ENCODE peak calls at places on chromosome 2, in five cellular contexts. S is AG04450, C is foreskin fibroblast, Q is neural progenitor cell, A is astrocyte of the spinal cord. B is an unnamed sample.
A peak's percentile ranks its signal among the peaks of the same experiment; 100 is the strongest.

GRCh38 chr2:162261032-162261945 is 18.0 kb upstream of the FAP start:
- DNase-seq in S (no peak), C (peak; percentile 76), Q (no peak), A (peak; percentile 49), B (no peak)

GRCh38 chr2:19575618-19576017 is 217.2 kb upstream of the OSR1 start:
- DNase-seq in S (no peak), C (peak; percentile 77), Q (no peak), A (peak; percentile 58), B (no peak)

GRCh38 chr2:96815326-96816126 is 542 bp upstream of the CNNM3 start:
- DNase-seq in S (no peak), C (peak; percentile 80), Q (peak; percentile 46), A (peak; percentile 61), B (no peak)

GRCh38 chr2:58484201-58484600 is 243.1 kb upstream of the FANCL start:
- DNase-seq in S (no peak), C (no peak), Q (no peak), A (peak; percentile 84), B (no peak)

GRCh38 chr2:62265116-62265515 is 69.2 kb downstream of the B3GNT2 start:
- DNase-seq in S (no peak), C (no peak), Q (no peak), A (no peak), B (no peak)

GRCh38 chr2:15745907-15746306 is 154.2 kb downstream of the DDX1 start:
- DNase-seq in S (no peak), C (no peak), Q (no peak), A (no peak), B (no peak)

GRCh38 chr2:151437630-151438029 is 27.9 kb downstream of the RIF1 start:
- DNase-seq in S (no peak), C (peak; percentile 31), Q (peak; percentile 2), A (peak; percentile 48), B (no peak)

GRCh38 chr2:124838426-124838825 is 813.3 kb downstream of the CNTNAP5 start:
- DNase-seq in S (no peak), C (no peak), Q (no peak), A (no peak), B (no peak)

GRCh38 chr2:212939777-212940531 is 211.5 kb downstream of the IKZF2 start:
- DNase-seq in S (no peak), C (no peak), Q (no peak), A (no peak), B (no peak)

GRCh38 chr2:23069935-23070334 is 315.0 kb upstream of the KLHL29 start:
- DNase-seq in S (no peak), C (no peak), Q (peak; percentile 21), A (no peak), B (no peak)

GRCh38 chr2:132757002-132757598 is 87.1 kb upstream of the LYPD1 start:
- DNase-seq in S (no peak), C (no peak), Q (no peak), A (no peak), B (no peak)

GRCh38 chr2:206971805-206972204 is 32.5 kb downstream of the CPO start:
- DNase-seq in S (peak; percentile 47), C (peak; percentile 89), Q (no peak), A (no peak), B (no peak)

GRCh38 chr2:136860443-136860958 is 95.2 kb downstream of the THSD7B start:
- DNase-seq in S (no peak), C (no peak), Q (no peak), A (no peak), B (no peak)

GRCh38 chr2:6977095-6977777 is 60.0 kb downstream of the RNF144A start:
- DNase-seq in S (no peak), C (peak; percentile 36), Q (no peak), A (peak; percentile 81), B (no peak)

GRCh38 chr2:83517727-83518368 is 941.2 kb downstream of the SUCLG1 start:
- DNase-seq in S (no peak), C (no peak), Q (no peak), A (no peak), B (no peak)

GRCh38 chr2:170282851-170283250 is 104.9 kb downstream of the MYO3B start:
- DNase-seq in S (no peak), C (no peak), Q (peak; percentile 29), A (no peak), B (no peak)

GRCh38 chr2:147062073-147062472 is 782.8 kb upstream of the ACVR2A start:
- DNase-seq in S (no peak), C (no peak), Q (no peak), A (no peak), B (no peak)

GRCh38 chr2:150486539-150487484 is 655 bp downstream of the RND3 start:
- DNase-seq in S (no peak), C (peak; percentile 47), Q (peak; percentile 66), A (peak; percentile 68), B (peak; percentile 25)

GRCh38 chr2:226664140-226664539 is 135.5 kb downstream of the IRS1 start:
- DNase-seq in S (no peak), C (no peak), Q (no peak), A (no peak), B (no peak)

GRCh38 chr2:75539955-75540716 is 20.6 kb downstream of the EVA1A start:
- DNase-seq in S (peak; percentile 43), C (peak; percentile 72), Q (no peak), A (no peak), B (no peak)

GRCh38 chr2:129922571-129923264 is 56.7 kb upstream of the RAB6C start:
- DNase-seq in S (no peak), C (no peak), Q (peak; percentile 48), A (no peak), B (no peak)

GRCh38 chr2:232633413-232634318 is at the start of gene EFHD1:
- DNase-seq in S (no peak), C (peak; percentile 85), Q (peak; percentile 94), A (peak; percentile 61), B (peak; percentile 56)

DNA sequence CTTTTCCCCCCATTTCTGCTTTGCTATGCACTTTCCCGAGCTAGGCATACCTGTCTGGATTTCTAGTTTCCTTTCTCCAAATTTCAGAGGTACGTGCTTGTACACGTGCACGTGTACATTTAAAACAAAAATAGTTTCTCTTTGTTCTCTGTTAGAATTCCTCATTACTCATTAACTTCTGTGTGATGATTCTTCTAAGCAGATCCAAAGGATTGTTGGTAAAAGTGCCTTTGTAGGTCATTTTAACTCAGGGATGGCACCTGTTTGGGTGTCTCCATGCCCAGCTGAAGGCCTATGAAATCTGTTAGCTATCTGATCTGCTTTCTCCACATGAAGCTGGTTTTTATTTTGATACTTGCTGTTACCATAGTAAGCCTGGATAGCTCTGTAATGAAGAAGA is 264.3 kb downstream of the LPIN1 start:
- DNase-seq in S (no peak), C (no peak), Q (no peak), A (no peak), B (no peak)
- TF ChIP-seq CTCF in S (no peak), C (no peak), Q (no peak), A (no peak), B (no peak)

GRCh38 chr2:234001380-234001993 is 49.0 kb upstream of the SPP2 start:
- DNase-seq in S (no peak), C (no peak), Q (no peak), A (no peak), B (no peak)
- TF ChIP-seq CTCF in S (no peak), C (no peak), Q (no peak), A (no peak), B (no peak)

DNA sequence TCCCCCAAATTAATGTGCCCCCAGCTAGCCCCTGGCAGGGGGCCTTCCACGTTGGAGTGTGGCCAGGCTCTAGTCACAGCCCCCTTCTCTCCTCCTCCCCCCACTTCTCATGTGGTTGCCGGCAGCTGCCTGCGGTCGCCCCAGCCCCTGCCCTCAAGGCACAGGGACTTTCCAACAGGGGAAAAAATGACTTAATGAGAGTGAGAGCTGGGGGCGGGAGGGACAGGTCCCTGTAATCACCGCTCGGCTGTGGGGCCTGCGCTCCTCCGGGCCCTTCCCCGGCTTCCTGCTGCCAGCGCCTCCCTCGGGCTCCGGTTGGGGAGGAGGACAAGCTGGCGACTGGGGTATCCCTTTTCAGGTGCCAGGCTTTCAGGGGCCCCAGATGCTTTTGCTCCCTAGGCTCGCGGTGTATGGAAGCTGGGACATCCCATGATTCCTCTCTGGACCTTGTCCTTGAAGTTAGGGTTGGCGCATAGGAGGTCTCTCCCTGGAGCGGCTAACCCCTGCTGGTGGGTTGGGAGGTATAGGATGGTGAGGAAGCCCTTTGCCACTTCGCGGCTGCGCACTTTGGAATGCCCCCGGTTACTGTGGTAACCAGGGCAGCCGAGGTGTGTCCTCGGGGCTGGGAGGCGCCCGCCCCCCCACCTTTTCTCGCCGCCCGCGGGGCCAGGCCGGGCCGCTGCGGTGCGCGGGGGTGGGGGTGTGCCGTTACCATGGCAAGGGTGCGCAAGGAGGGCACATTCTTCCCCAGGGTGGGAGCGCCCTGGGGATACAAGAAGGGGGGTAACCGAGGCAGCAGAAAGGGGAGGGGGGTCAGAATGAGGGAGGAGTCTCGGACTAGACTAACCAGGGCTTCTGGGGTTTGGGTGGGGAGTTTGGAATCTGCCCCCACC is 16.1 kb downstream of the WNT10A start:
- DNase-seq in S (no peak), C (no peak), Q (peak; percentile 58), A (no peak), B (no peak)
- TF ChIP-seq CTCF in S (no peak), C (no peak), Q (peak; percentile 9), A (no peak), B (peak; percentile 9)

DNA sequence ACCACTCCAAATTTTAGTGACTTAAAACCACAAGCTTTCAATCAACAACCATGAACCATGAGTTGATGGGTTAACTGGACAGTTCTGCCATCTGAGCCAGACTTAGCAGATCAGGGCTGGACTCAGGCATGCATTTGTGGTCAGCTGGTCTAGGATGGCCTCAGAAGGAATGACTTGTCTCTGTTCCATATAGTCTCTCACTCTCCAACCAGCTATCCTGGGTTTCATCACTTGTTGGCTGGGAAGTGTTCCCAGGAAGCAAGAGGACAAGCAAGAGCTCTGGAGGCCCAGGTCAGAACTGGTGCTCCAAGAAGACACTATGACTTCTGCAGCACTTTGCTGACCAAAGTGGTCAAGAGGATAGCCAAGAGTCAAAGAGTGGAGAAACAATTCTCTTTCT is 17.5 kb upstream of the MAP3K20 start:
- DNase-seq in S (no peak), C (peak; percentile 48), Q (no peak), A (no peak), B (no peak)
- TF ChIP-seq CTCF in S (no peak), C (no peak), Q (no peak), A (no peak), B (no peak)

GRCh38 chr2:231489990-231490389 is 25.7 kb upstream of the NCL start:
- DNase-seq in S (no peak), C (no peak), Q (no peak), A (no peak), B (no peak)
- TF ChIP-seq CTCF in S (peak; percentile 14), C (peak; percentile 28), Q (peak; percentile 39), A (peak; percentile 34), B (peak; percentile 30)

GRCh38 chr2:100875516-100876230 is 55.7 kb downstream of the NPAS2 start:
- DNase-seq in S (no peak), C (no peak), Q (peak; percentile 68), A (peak; percentile 64), B (no peak)
- TF ChIP-seq CTCF in S (no peak), C (no peak), Q (no peak), A (no peak), B (no peak)

GRCh38 chr2:134193774-134194173 is 60.1 kb upstream of the MGAT5 start:
- DNase-seq in S (no peak), C (no peak), Q (no peak), A (peak; percentile 39), B (no peak)
- TF ChIP-seq CTCF in S (no peak), C (no peak), Q (no peak), A (peak; percentile 8), B (no peak)

B was measured in progenitor cell of endocrine pancreas.